ENCODE peak calls at places on chromosomes 4 and X, in eight cellular contexts. H is K562, G is GM12878, S is A549, I is HCT116, T is endothelial cell of umbilical vein, F is H1, X is HepG2. Q is an unnamed sample.

GRCh38 chrX:54494970-54495813 is 842 bp downstream of the FGD1 start:
- DNase-seq in H (no peak), G (no peak), S (peak), I (no peak), T (peak), F (peak), X (no peak), Q (no peak)

GRCh38 chr4:31022702-31023101 is 302.5 kb downstream of the PCDH7 start:
- DNase-seq in H (no peak), G (no peak), S (no peak), I (no peak), T (no peak), F (no peak), X (no peak), Q (no peak)

GRCh38 chr4:57023104-57023503 is 44.4 kb downstream of the POLR2B start:
- DNase-seq in H (no peak), G (no peak), S (no peak), I (no peak), T (peak), F (no peak), X (no peak), Q (no peak)

GRCh38 chr4:154292589-154292988 is 199.0 kb downstream of the DCHS2 start:
- DNase-seq in H (no peak), G (no peak), S (no peak), I (no peak), T (no peak), F (no peak), X (no peak), Q (peak)

GRCh38 chr4:157204634-157205244 is 15.8 kb upstream of the GRIA2 start:
- DNase-seq in H (peak), G (no peak), S (peak), I (peak), T (no peak), F (peak), X (peak), Q (peak)

GRCh38 chr4:186190456-186191265 is 706 bp upstream of the CYP4V2 start:
- DNase-seq in H (peak), G (no peak), S (no peak), I (no peak), T (no peak), F (peak), X (no peak), Q (peak)

GRCh38 chrX:106177982-106178321 is 9.8 kb downstream of the PWWP3B start:
- DNase-seq in H (no peak), G (no peak), S (no peak), I (no peak), T (no peak), F (no peak), X (no peak), Q (no peak)

GRCh38 chrX:47361538-47362511 is 8.6 kb upstream of the ZNF157 start:
- DNase-seq in H (peak), G (peak), S (peak), I (peak), T (peak), F (peak), X (peak), Q (peak)

GRCh38 chrX:155662297-155662696 is 49.5 kb upstream of the TMLHE start:
- DNase-seq in H (no peak), G (no peak), S (peak), I (no peak), T (no peak), F (no peak), X (peak), Q (peak)

GRCh38 chrX:84721416-84721815 is 219.2 kb upstream of the HDX start:
- DNase-seq in H (no peak), G (no peak), S (no peak), I (no peak), T (no peak), F (no peak), X (no peak), Q (no peak)

GRCh38 chr4:124449881-124450280 is 262.7 kb downstream of the ANKRD50 start:
- DNase-seq in H (no peak), G (no peak), S (no peak), I (no peak), T (no peak), F (no peak), X (no peak), Q (no peak)

GRCh38 chrX:132592880-132593279 is 104.0 kb upstream of the MBNL3 start:
- DNase-seq in H (no peak), G (no peak), S (peak), I (no peak), T (peak), F (no peak), X (peak), Q (peak)

GRCh38 chrX:130100180-130100579 is 10.1 kb downstream of the ELF4 start:
- DNase-seq in H (no peak), G (no peak), S (no peak), I (no peak), T (no peak), F (no peak), X (no peak), Q (no peak)

GRCh38 chrX:153153516-153153915 is 25.6 kb upstream of the MAGEA1 start:
- DNase-seq in H (no peak), G (no peak), S (no peak), I (no peak), T (no peak), F (no peak), X (no peak), Q (no peak)

GRCh38 chrX:31057691-31058090 is 14.2 kb downstream of the FTHL17 start:
- DNase-seq in H (no peak), G (no peak), S (no peak), I (no peak), T (no peak), F (no peak), X (no peak), Q (no peak)

GRCh38 chrX:119502727-119503483 is 34.7 kb downstream of the SLC25A5 start:
- DNase-seq in H (no peak), G (no peak), S (peak), I (no peak), T (peak), F (no peak), X (peak), Q (no peak)

GRCh38 chr4:108035691-108036090 is 46.0 kb downstream of the HADH start:
- DNase-seq in H (no peak), G (no peak), S (no peak), I (no peak), T (no peak), F (no peak), X (no peak), Q (no peak)

GRCh38 chr4:8778760-8779159 is 92.9 kb downstream of the HMX1 start:
- DNase-seq in H (no peak), G (no peak), S (no peak), I (no peak), T (no peak), F (no peak), X (no peak), Q (no peak)

GRCh38 chrX:51614353-51614752 is 4.4 kb downstream of the CENPVL3 start:
- DNase-seq in H (peak), G (no peak), S (peak), I (peak), T (peak), F (peak), X (peak), Q (peak)

GRCh38 chr4:3193531-3194203 is 55.3 kb upstream of the MSANTD1 start:
- DNase-seq in H (no peak), G (no peak), S (no peak), I (peak), T (peak), F (no peak), X (no peak), Q (peak)

GRCh38 chrX:130575831-130576404 is 174.1 kb downstream of the RBMX2 start:
- DNase-seq in H (peak), G (no peak), S (peak), I (peak), T (peak), F (peak), X (peak), Q (peak)

GRCh38 chrX:39736219-39737211 is 361.2 kb downstream of the BCOR start:
- DNase-seq in H (no peak), G (no peak), S (peak), I (no peak), T (peak), F (no peak), X (no peak), Q (peak)

GRCh38 chr4:14856076-14856926 is 146.0 kb upstream of the CPEB2 start:
- DNase-seq in H (peak), G (peak), S (peak), I (peak), T (peak), F (no peak), X (peak), Q (peak)

GRCh38 chrX:130975947-130976346 is 72.9 kb upstream of the ENOX2 start:
- DNase-seq in H (peak), G (no peak), S (peak), I (peak), T (peak), F (peak), X (peak), Q (peak)

GRCh38 chr4:45693746-45694145 is 430.1 kb downstream of the GABRG1 start:
- DNase-seq in H (no peak), G (no peak), S (no peak), I (no peak), T (no peak), F (no peak), X (peak), Q (no peak)

GRCh38 chr4:95614684-95615205 is 66.0 kb upstream of the UNC5C start:
- DNase-seq in H (no peak), G (no peak), S (no peak), I (no peak), T (no peak), F (no peak), X (no peak), Q (no peak)

GRCh38 chrX:57900961-57901360 is 9.3 kb downstream of the ZXDA start:
- DNase-seq in H (no peak), G (no peak), S (no peak), I (no peak), T (peak), F (no peak), X (no peak), Q (no peak)

GRCh38 chrX:15881498-15881897 is 26.9 kb upstream of the AP1S2 start:
- DNase-seq in H (no peak), G (no peak), S (no peak), I (no peak), T (no peak), F (no peak), X (no peak), Q (no peak)

GRCh38 chr4:152265149-152265621 is 270.7 kb downstream of the FBXW7 start:
- DNase-seq in H (no peak), G (no peak), S (peak), I (no peak), T (no peak), F (no peak), X (peak), Q (no peak)

GRCh38 chrX:119230850-119231249 is 5.2 kb upstream of the PGRMC1 start:
- DNase-seq in H (no peak), G (no peak), S (no peak), I (no peak), T (no peak), F (no peak), X (no peak), Q (peak)

GRCh38 chr4:3217771-3218170 is 31.2 kb upstream of the MSANTD1 start:
- DNase-seq in H (no peak), G (no peak), S (no peak), I (no peak), T (no peak), F (no peak), X (no peak), Q (no peak)

GRCh38 chrX:136780738-136781137 is at the start of gene ARHGEF6:
- DNase-seq in H (no peak), G (no peak), S (no peak), I (no peak), T (no peak), F (no peak), X (no peak), Q (peak)

GRCh38 chrX:130909469-130910136 is 6.6 kb upstream of the ENOX2 start:
- DNase-seq in H (peak), G (no peak), S (no peak), I (no peak), T (no peak), F (no peak), X (no peak), Q (no peak)

GRCh38 chrX:16573781-16574180 is 76.2 kb upstream of the S100G start:
- DNase-seq in H (no peak), G (no peak), S (no peak), I (no peak), T (no peak), F (no peak), X (no peak), Q (no peak)

GRCh38 chrX:106481341-106481740 is 130.4 kb upstream of the RADX start:
- DNase-seq in H (peak), G (peak), S (peak), I (peak), T (peak), F (peak), X (peak), Q (peak)

GRCh38 chr4:139556071-139556734 is at the start of gene SETD7:
- DNase-seq in H (peak), G (no peak), S (peak), I (peak), T (peak), F (peak), X (no peak), Q (peak)

GRCh38 chr4:55546633-55547460 is at the start of gene CLOCK:
- DNase-seq in H (peak), G (no peak), S (peak), I (peak), T (peak), F (peak), X (peak), Q (peak)

GRCh38 chr4:1592179-1593037 is 91.7 kb downstream of the FAM53A start:
- DNase-seq in H (peak), G (no peak), S (no peak), I (no peak), T (no peak), F (no peak), X (no peak), Q (no peak)
- TF ChIP-seq POLR2A in H (no peak), G (no peak), S (no peak), I (no peak), T (no peak), F (no peak), X (no peak), Q (no peak)

GRCh38 chr4:177441061-177441802 is 1.0 kb downstream of the AGA start:
- DNase-seq in H (peak), G (peak), S (peak), I (no peak), T (no peak), F (peak), X (peak), Q (peak)
- TF ChIP-seq MAX in H (no peak), G (no peak), S (no peak), I (no peak), T (no peak), F (no peak), X (no peak), Q (peak)

GRCh38 chr4:6939761-6940743 is 30.4 kb downstream of the TBC1D14 start:
- DNase-seq in H (peak), G (no peak), S (no peak), I (no peak), T (no peak), F (no peak), X (no peak), Q (peak)
- TF ChIP-seq CTCF in H (no peak), G (no peak), S (no peak), I (no peak), T (no peak), F (no peak), X (no peak), Q (no peak)

DNA sequence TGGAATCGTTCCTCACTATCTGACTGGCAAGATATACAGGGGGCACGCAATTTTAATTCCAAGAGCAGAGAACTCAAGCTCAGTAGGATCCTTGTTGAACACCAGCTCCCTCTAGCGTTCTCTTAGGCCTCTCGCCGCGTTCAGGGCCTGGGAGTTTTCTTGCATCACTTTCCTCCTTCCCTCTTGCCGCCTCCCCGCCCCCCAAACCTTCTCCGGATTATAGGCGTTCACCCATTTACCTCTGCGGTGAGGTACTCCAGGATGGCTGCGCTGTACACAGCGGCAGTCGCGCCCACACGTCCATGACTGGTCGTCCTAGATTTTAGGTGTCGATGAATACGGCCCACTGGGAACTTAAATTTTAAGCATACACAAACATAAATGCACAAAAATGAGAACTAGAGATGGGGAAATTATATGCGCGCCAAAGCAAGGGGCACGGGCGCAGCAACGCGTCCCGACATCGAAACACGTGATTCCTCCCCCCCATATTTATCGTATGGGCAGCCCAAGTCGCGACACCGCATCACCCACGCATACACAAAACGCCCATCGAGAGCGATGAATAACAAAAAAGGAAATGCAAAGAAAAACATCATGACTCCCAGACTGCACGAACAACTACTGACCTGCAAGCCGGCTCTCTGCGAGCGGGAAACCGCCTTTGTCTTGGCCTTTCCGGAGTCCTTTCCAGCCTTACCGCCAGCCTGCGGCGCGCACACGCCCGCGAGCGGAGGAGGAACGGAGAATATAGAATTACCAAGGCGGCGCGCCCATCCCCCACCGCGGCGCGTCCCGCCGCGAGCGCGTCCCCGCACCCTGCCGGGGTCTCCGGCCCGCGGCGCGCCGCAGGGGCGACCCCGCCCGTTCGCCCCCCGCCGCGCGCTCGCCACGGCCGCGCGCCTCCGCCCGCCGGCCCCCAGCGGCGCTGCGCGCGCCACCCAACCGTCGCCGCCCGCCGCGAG is 759 bp downstream of the H2AZ1 start:
- DNase-seq in H (peak), G (peak), S (peak), I (peak), T (peak), F (peak), X (peak), Q (peak)
- TF ChIP-seq POLR2A in H (peak), G (peak), S (no peak), I (peak), T (no peak), F (peak), X (peak), Q (peak)

DNA sequence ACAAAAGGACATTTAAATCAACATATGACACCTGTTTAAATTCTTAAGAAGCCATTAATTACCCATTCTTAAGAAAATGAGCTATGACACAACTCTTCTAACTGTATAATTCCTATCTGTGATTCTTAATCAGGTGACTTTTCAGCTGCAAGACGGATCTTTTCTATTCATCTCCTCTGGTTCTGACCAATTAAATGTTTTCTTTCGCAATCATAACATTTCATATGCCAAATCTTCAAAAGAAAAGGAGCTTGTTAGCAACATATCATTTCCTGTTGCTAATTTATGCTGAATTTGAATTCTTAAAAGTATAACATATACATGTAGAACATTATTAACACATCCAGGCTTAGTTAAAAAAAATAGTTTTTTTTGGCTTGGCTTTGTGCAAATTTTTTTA is 62.5 kb downstream of the SEL1L3 start:
- DNase-seq in H (no peak), G (no peak), S (no peak), I (no peak), T (no peak), F (no peak), X (no peak), Q (no peak)
- TF ChIP-seq MAX in H (no peak), G (no peak), S (no peak), I (no peak), T (no peak), F (no peak), X (no peak), Q (no peak)

GRCh38 chrX:41293269-41293668 is 40.7 kb upstream of the DDX3X start:
- DNase-seq in H (no peak), G (no peak), S (peak), I (peak), T (no peak), F (peak), X (peak), Q (peak)
- TF ChIP-seq CTCF in H (no peak), G (peak), S (peak), I (peak), T (peak), F (peak), X (peak), Q (no peak)

GRCh38 chrX:154369453-154370299 is 4.8 kb downstream of the FLNA start:
- DNase-seq in H (peak), G (peak), S (peak), I (peak), T (peak), F (peak), X (peak), Q (peak)

GRCh38 chrX:154372612-154373022 is 1.8 kb downstream of the FLNA start:
- DNase-seq in H (no peak), G (peak), S (peak), I (no peak), T (no peak), F (no peak), X (peak), Q (peak)

GRCh38 chrX:154371771-154372300 is 2.6 kb downstream of the FLNA start:
- DNase-seq in H (no peak), G (no peak), S (no peak), I (no peak), T (no peak), F (no peak), X (no peak), Q (no peak)

GRCh38 chrX:154370300-154370881 is 4.0 kb downstream of the FLNA start:
- DNase-seq in H (no peak), G (no peak), S (no peak), I (no peak), T (peak), F (no peak), X (no peak), Q (no peak)

GRCh38 chrX:154370882-154371770 is 3.3 kb downstream of the FLNA start:
- DNase-seq in H (peak), G (peak), S (peak), I (peak), T (peak), F (peak), X (peak), Q (peak)
- TF ChIP-seq POLR2A in H (peak), G (peak), S (peak), I (peak), T (peak), F (peak), X (peak), Q (peak)

GRCh38 chr4:70844180-70844579 is 4.5 kb upstream of the GRSF1 start:
- DNase-seq in H (no peak), G (peak), S (no peak), I (no peak), T (no peak), F (no peak), X (no peak), Q (no peak)
- TF ChIP-seq MAX in H (no peak), G (no peak), S (no peak), I (no peak), T (no peak), F (no peak), X (no peak), Q (no peak)

DNA sequence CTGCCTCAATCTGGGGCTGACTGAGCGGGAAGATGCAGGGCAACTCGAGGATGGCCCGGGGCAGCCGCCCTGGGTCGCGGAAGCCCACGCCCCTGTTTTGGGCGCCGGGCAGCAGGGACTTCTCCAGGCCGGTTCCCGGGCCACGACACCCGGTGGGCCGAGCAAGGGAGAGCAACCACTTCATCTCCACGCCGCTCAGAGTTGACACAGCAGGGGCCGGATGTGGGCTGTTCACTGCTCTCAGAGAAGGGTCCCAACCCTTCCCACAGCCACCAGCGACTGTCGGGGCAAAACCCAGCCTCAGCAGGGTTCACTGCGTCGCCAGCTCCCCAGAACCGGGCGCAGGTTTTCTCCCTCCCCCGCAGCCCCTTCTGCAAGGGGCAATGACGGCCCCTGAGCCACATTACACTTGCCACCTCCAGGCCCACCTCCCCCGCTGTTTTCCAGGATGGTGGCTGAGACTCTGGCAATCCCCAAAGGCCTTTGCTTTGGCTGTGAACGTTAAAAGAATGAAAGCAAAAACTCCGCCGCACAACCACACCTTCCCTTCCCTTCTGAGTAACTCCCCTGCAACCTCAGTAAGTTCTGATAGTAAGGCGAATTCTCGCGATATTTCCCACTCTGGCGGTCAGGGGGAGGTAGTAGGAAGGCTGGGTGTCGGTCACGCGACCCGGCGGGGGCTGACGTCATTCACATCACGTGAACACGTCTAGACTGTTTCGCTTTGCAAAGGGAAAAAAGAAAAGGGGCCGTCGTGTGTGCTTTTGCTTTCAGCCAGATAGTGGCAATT is 718 bp upstream of the CAMK2D start:
- DNase-seq in H (peak), G (peak), S (peak), I (peak), T (peak), F (peak), X (peak), Q (peak)
- TF ChIP-seq CTCF in H (no peak), G (no peak), S (no peak), I (no peak), T (no peak), F (no peak), X (no peak), Q (no peak)